ENCODE peak calls at places on chromosomes 3 and 15, in four cellular contexts. J, Q, U and M are unnamed samples.
A peak's percentile ranks its signal among the peaks of the same experiment; 100 is the strongest.

GRCh38 chr3:78427303-78427702 is 1340.5 kb downstream of the ROBO1 start:
- DNase-seq in J (no peak), Q (peak; percentile 4), U (no peak), M (no peak)

GRCh38 chr15:85649372-85649771 is 145.4 kb downstream of the KLHL25 start:
- DNase-seq in J (no peak), Q (peak; percentile 89), U (no peak), M (no peak)

GRCh38 chr3:134602440-134602814 is 48.4 kb downstream of the KY start:
- DNase-seq in J (no peak), Q (no peak), U (no peak), M (no peak)

GRCh38 chr3:2958553-2958952 is 151.6 kb downstream of the IL5RA start:
- DNase-seq in J (no peak), Q (no peak), U (no peak), M (no peak)

GRCh38 chr3:79729096-79729495 is 38.7 kb downstream of the ROBO1 start:
- DNase-seq in J (no peak), Q (peak; percentile 3), U (peak; percentile 14), M (no peak)

GRCh38 chr15:45522931-45523331 is 376 bp upstream of the SLC30A4 start:
- DNase-seq in J (peak; percentile 78), Q (no peak), U (peak; percentile 22), M (no peak)

GRCh38 chr3:153072856-153073255 is 89.2 kb upstream of the RAP2B start:
- DNase-seq in J (no peak), Q (no peak), U (no peak), M (no peak)

GRCh38 chr3:10700821-10701220 is 115.2 kb upstream of the SLC6A11 start:
- DNase-seq in J (no peak), Q (no peak), U (no peak), M (no peak)

GRCh38 chr3:36707623-36708409 is 56.5 kb downstream of the DCLK3 start:
- DNase-seq in J (no peak), Q (peak; percentile 7), U (no peak), M (no peak)

GRCh38 chr3:194986208-194987043 is 284.5 kb downstream of the XXYLT1 start:
- DNase-seq in J (no peak), Q (no peak), U (no peak), M (no peak)

GRCh38 chr3:11826628-11827265 is 19.9 kb downstream of the TAMM41 start:
- DNase-seq in J (no peak), Q (no peak), U (no peak), M (no peak)

GRCh38 chr15:38539008-38539343 is 25.6 kb downstream of the RASGRP1 start:
- DNase-seq in J (no peak), Q (no peak), U (no peak), M (no peak)

GRCh38 chr3:171365489-171365888 is 94.7 kb downstream of the TNIK start:
- DNase-seq in J (no peak), Q (no peak), U (no peak), M (no peak)

GRCh38 chr3:102443021-102443420 is 8.2 kb downstream of the ZPLD1 start:
- DNase-seq in J (no peak), Q (no peak), U (no peak), M (no peak)

GRCh38 chr3:193970773-193971206 is 165.2 kb upstream of the HES1 start:
- DNase-seq in J (no peak), Q (no peak), U (no peak), M (no peak)

GRCh38 chr3:193959861-193960260 is 176.1 kb upstream of the HES1 start:
- DNase-seq in J (no peak), Q (no peak), U (no peak), M (no peak)

GRCh38 chr3:120743081-120743365 is 479 bp downstream of the GTF2E1 start:
- DNase-seq in J (no peak), Q (no peak), U (no peak), M (no peak)

GRCh38 chr3:100709840-100710235 is 544 bp downstream of the TFG start:
- DNase-seq in J (no peak), Q (peak; percentile 49), U (no peak), M (no peak)

GRCh38 chr15:44598892-44599291 is 61.9 kb downstream of the EIF3J start:
- DNase-seq in J (no peak), Q (peak; percentile 88), U (no peak), M (no peak)

GRCh38 chr15:36230741-36231140 is 348.7 kb upstream of the CDIN1 start:
- DNase-seq in J (no peak), Q (no peak), U (no peak), M (no peak)

GRCh38 chr3:197023998-197024651 is 5.5 kb downstream of the MELTF start:
- DNase-seq in J (peak; percentile 56), Q (no peak), U (no peak), M (no peak)

GRCh38 chr15:40844543-40844981 is 714 bp downstream of the SPINT1 start:
- DNase-seq in J (no peak), Q (no peak), U (no peak), M (no peak)

GRCh38 chr3:139108253-139108969 is 63.7 kb upstream of the PRR23C start:
- DNase-seq in J (peak; percentile 39), Q (no peak), U (no peak), M (no peak)

GRCh38 chr3:5791558-5791957 is 604.1 kb downstream of the EDEM1 start:
- DNase-seq in J (no peak), Q (no peak), U (no peak), M (no peak)

GRCh38 chr3:5784656-5785055 is 597.1 kb downstream of the EDEM1 start:
- DNase-seq in J (no peak), Q (no peak), U (no peak), M (no peak)

DNA sequence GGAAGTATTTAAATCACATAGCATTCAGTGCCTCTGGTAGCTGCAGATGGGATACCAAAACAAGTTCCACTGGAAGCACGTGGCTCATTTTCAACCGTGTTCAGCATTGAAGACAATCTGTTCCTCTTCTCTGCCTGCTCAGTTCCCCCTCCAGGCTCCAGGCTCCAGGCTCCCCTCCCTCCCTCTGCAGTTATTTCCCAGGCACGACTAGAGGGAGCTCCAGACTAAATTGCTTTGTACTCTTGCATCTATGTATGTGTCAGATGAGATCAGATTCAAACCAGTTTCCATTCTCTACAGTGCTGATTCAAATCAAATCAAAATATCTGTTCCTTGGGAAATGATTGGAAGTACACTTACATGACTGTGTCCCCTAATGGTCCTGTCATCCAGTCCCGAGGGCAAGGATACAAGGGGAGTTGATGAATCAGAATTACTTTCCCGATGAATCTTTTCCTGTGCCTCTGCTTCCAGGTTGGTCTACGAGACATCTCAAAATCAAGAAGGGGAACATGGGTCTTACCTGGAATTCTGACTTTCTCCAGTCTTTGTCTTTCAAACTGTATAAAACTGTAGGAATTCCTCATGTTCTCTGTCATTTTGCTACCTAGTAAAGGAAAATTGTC is 600.5 kb downstream of the EDEM1 start:
- DNase-seq in J (no peak), Q (no peak), U (peak; percentile 38), M (no peak)
- TF ChIP-seq CTCF in J (no peak), Q (no peak), U (no peak), M (no peak)

GRCh38 chr3:49158108-49158709 is 7.9 kb downstream of the CCDC71 start:
- DNase-seq in J (no peak), Q (peak; percentile 19), U (peak; percentile 36), M (no peak)
- TF ChIP-seq CTCF in J (peak; percentile 37), Q (peak; percentile 34), U (no peak), M (no peak)

DNA sequence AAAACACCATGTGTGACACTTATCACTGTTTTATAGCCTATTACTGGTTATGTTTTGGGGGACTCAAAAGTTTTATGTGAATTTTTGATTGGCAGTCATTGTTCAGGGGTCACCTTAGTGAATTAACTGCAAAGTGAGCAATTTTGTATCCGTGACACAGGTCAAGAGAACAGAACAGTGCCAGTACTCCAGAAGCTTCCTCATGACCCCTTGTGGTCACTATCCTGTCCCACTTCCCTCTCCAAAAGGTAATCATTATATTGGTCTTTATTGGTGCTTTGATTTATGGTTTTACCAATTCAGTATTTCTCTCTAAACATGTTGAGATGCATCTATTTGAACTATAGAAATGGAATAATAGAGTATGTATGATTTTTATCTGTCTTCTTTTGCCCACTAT is 107.1 kb downstream of the STT3B start:
- DNase-seq in J (no peak), Q (no peak), U (no peak), M (no peak)
- TF ChIP-seq CTCF in J (no peak), Q (no peak), U (no peak), M (no peak)

GRCh38 chr3:143952569-143953069 is 19.0 kb upstream of the DIPK2A start:
- DNase-seq in J (no peak), Q (no peak), U (no peak), M (no peak)
- TF ChIP-seq CTCF in J (no peak), Q (no peak), U (no peak), M (no peak)

GRCh38 chr15:27238209-27238608 is 267.2 kb downstream of the GABRG3 start:
- DNase-seq in J (no peak), Q (no peak), U (no peak), M (no peak)
- TF ChIP-seq CTCF in J (no peak), Q (no peak), U (no peak), M (no peak)

GRCh38 chr3:115931581-115931980 is 308.3 kb downstream of the GAP43 start:
- DNase-seq in J (no peak), Q (no peak), U (no peak), M (no peak)

GRCh38 chr3:115932807-115933206 is 309.5 kb downstream of the GAP43 start:
- DNase-seq in J (no peak), Q (no peak), U (no peak), M (no peak)

DNA sequence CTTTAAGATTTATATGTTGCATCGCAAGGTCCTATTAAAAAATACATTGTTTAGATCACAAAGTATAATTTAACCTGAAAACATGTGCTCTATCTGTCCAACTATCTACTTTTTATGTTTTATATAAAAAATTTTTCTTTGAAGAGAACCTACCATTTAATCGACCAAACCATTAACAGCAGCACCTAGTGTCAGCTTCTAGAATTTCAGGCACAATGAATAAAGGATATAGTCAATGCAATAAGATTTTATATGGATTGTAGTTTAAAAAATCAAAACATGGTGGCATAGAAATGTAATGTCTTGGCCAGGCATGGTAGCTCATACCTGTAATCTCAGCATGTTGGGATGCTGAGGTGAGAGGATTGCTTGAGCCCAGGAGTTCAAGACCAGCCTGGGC is 313.7 kb downstream of the GAP43 start:
- DNase-seq in J (no peak), Q (no peak), U (no peak), M (no peak)
- TF ChIP-seq CTCF in J (no peak), Q (peak; percentile 43), U (no peak), M (no peak)

GRCh38 chr3:146334151-146334550 is 83.2 kb upstream of the PLSCR4 start:
- DNase-seq in J (no peak), Q (peak; percentile 65), U (peak; percentile 35), M (no peak)
- TF ChIP-seq CTCF in J (no peak), Q (peak; percentile 50), U (no peak), M (no peak)

GRCh38 chr3:13192471-13193213 is 119.4 kb upstream of the IQSEC1 start:
- DNase-seq in J (peak; percentile 49), Q (peak; percentile 6), U (no peak), M (no peak)
- TF ChIP-seq CTCF in J (no peak), Q (peak; percentile 45), U (no peak), M (no peak)

DNA sequence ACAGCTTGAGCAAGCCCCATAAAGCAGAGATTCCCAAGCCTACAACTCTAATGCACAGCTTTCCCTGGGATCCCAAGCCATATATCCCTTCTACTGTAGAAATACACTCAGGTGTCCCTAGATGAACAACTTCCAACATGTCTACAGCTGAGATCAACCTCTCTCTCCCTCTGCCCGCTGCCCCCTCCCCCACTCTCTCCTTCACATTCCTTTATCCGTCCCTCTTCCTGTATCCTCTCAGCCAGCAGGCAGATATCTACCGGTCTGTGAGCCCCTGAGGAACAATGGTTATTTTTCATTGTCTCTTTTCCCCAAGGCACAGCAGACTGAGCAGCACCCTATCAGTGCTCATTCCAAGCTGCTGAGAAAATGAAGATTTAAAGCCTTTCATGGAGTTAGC is 138.6 kb downstream of the SUCLG2 start:
- DNase-seq in J (no peak), Q (peak; percentile 35), U (no peak), M (no peak)
- TF ChIP-seq CTCF in J (no peak), Q (no peak), U (no peak), M (no peak)